ENCODE peak calls at places on chromosome 3, in eight cellular contexts. M is thyroid gland, N is ovary, B is body of pancreas, U is breast epithelium, Z is transverse colon, X is IMR-90, S is tibial nerve. H is an unnamed sample.

GRCh38 chr3:1576047-1576446 is 483.2 kb downstream of the CNTN6 start:
- DNase-seq in M (no peak), N (no peak), B (no peak), U (no peak), Z (peak), X (no peak), S (no peak), H (no peak)

GRCh38 chr3:64399205-64399800 is 174.0 kb upstream of the PRICKLE2 start:
- DNase-seq in M (peak), N (peak), B (peak), U (no peak), Z (no peak), X (peak), S (peak), H (peak)

GRCh38 chr3:188901126-188901525 is 270.6 kb upstream of the TPRG1 start:
- DNase-seq in M (no peak), N (no peak), B (no peak), U (no peak), Z (no peak), X (peak), S (no peak), H (peak)

GRCh38 chr3:65194044-65194714 is 506.4 kb upstream of the ADAMTS9 start:
- DNase-seq in M (no peak), N (no peak), B (no peak), U (no peak), Z (no peak), X (no peak), S (no peak), H (no peak)

GRCh38 chr3:72379500-72380187 is 468.6 kb downstream of the SHQ1 start:
- DNase-seq in M (no peak), N (no peak), B (no peak), U (no peak), Z (no peak), X (no peak), S (no peak), H (peak)

GRCh38 chr3:31193429-31193828 is 299.0 kb upstream of the GADL1 start:
- DNase-seq in M (no peak), N (no peak), B (no peak), U (no peak), Z (no peak), X (no peak), S (no peak), H (no peak)

GRCh38 chr3:36524560-36524959 is 144.3 kb downstream of the STAC start:
- DNase-seq in M (no peak), N (no peak), B (no peak), U (no peak), Z (no peak), X (no peak), S (no peak), H (no peak)

GRCh38 chr3:65101450-65101849 is 413.6 kb upstream of the ADAMTS9 start:
- DNase-seq in M (no peak), N (no peak), B (no peak), U (no peak), Z (no peak), X (no peak), S (no peak), H (peak)

GRCh38 chr3:18559323-18559972 is 134.3 kb upstream of the SATB1 start:
- DNase-seq in M (peak), N (no peak), B (peak), U (no peak), Z (peak), X (no peak), S (no peak), H (no peak)

GRCh38 chr3:8458711-8459110 is 42.9 kb upstream of the LMCD1 start:
- DNase-seq in M (peak), N (no peak), B (no peak), U (no peak), Z (no peak), X (peak), S (no peak), H (peak)

GRCh38 chr3:66144792-66145733 is 75.7 kb upstream of the SLC25A26 start:
- DNase-seq in M (no peak), N (no peak), B (no peak), U (no peak), Z (no peak), X (peak), S (no peak), H (no peak)

GRCh38 chr3:133572158-133573053 is 1.1 kb upstream of the CDV3 start:
- DNase-seq in M (no peak), N (no peak), B (no peak), U (no peak), Z (peak), X (peak), S (no peak), H (no peak)

GRCh38 chr3:181189556-181189955 is 200.0 kb upstream of the DNAJC19 start:
- DNase-seq in M (no peak), N (no peak), B (no peak), U (no peak), Z (no peak), X (no peak), S (no peak), H (no peak)

GRCh38 chr3:112811917-112812660 is 34.6 kb downstream of the CD200R1L start:
- DNase-seq in M (no peak), N (no peak), B (no peak), U (no peak), Z (no peak), X (no peak), S (no peak), H (no peak)

GRCh38 chr3:161273589-161274218 is 52.6 kb downstream of the NMD3 start:
- DNase-seq in M (peak), N (no peak), B (peak), U (no peak), Z (no peak), X (peak), S (peak), H (peak)

GRCh38 chr3:46146021-46146420 is 62.1 kb downstream of the CCR1 start:
- DNase-seq in M (no peak), N (no peak), B (no peak), U (no peak), Z (no peak), X (no peak), S (no peak), H (no peak)

GRCh38 chr3:141578197-141578596 is 91.4 kb downstream of the RASA2 start:
- DNase-seq in M (no peak), N (no peak), B (no peak), U (no peak), Z (no peak), X (peak), S (no peak), H (no peak)

GRCh38 chr3:171049831-171050444 is 23.4 kb upstream of the SLC2A2 start:
- DNase-seq in M (peak), N (no peak), B (peak), U (no peak), Z (peak), X (peak), S (no peak), H (peak)

GRCh38 chr3:61575893-61576292 is 14.5 kb downstream of the PTPRG start:
- DNase-seq in M (peak), N (no peak), B (peak), U (no peak), Z (no peak), X (no peak), S (no peak), H (no peak)

GRCh38 chr3:180909369-180910127 is 2.9 kb upstream of the FXR1 start:
- DNase-seq in M (no peak), N (no peak), B (no peak), U (no peak), Z (no peak), X (no peak), S (no peak), H (no peak)

GRCh38 chr3:72820405-72820804 is 27.8 kb downstream of the SHQ1 start:
- DNase-seq in M (peak), N (peak), B (peak), U (no peak), Z (peak), X (peak), S (peak), H (peak)

GRCh38 chr3:47041114-47041513 is 61.6 kb downstream of the NBEAL2 start:
- DNase-seq in M (no peak), N (no peak), B (no peak), U (no peak), Z (no peak), X (no peak), S (no peak), H (no peak)

GRCh38 chr3:65583203-65583602 is 455.5 kb downstream of the MAGI1 start:
- DNase-seq in M (no peak), N (no peak), B (no peak), U (no peak), Z (no peak), X (no peak), S (no peak), H (no peak)

GRCh38 chr3:186888569-186888968 is 41.8 kb upstream of the ST6GAL1 start:
- DNase-seq in M (no peak), N (no peak), B (no peak), U (no peak), Z (no peak), X (no peak), S (no peak), H (peak)

GRCh38 chr3:133238015-133238414 is 161.8 kb upstream of the BFSP2 start:
- DNase-seq in M (no peak), N (no peak), B (no peak), U (no peak), Z (no peak), X (peak), S (no peak), H (no peak)

GRCh38 chr3:152474585-152474984 is 205.9 kb downstream of the MBNL1 start:
- DNase-seq in M (no peak), N (peak), B (no peak), U (no peak), Z (no peak), X (peak), S (peak), H (peak)

GRCh38 chr3:57068437-57069089 is 8.1 kb downstream of the SPATA12 start:
- DNase-seq in M (peak), N (peak), B (peak), U (no peak), Z (peak), X (peak), S (peak), H (peak)

GRCh38 chr3:106685751-106686150 is 691.5 kb upstream of the CCDC54 start:
- DNase-seq in M (no peak), N (no peak), B (no peak), U (no peak), Z (no peak), X (no peak), S (no peak), H (no peak)

GRCh38 chr3:38000965-38001455 is 10.4 kb downstream of the VILL start:
- DNase-seq in M (no peak), N (no peak), B (no peak), U (no peak), Z (no peak), X (no peak), S (no peak), H (no peak)
- H3K27ac ChIP-seq in M (no peak), N (no peak), B (no peak), U (no peak), Z (no peak), X (no peak), S (no peak), H (no peak)

DNA sequence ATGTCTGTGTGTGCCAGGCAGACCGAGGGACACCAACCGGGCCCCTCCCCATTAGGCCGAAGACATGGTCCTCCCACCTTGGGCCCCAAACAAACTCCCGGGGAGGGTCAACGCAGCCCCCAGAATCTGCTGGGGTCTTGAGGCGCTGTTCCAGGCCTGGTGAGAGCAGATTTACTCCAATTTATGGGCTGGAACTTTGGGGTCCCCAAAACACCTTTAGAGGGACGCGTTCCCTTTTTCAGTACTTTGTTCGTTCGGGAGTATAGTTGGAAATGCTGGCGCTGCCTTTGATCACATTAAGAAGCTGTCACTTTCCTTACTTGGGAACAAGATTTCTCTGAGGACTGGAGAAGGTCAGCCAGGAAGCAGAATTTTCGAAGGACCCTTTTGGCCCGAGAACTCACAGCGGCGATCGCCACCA is 2.3 kb downstream of the GATA2 start:
- DNase-seq in M (no peak), N (no peak), B (no peak), U (no peak), Z (no peak), X (no peak), S (no peak), H (peak)
- TF ChIP-seq POLR2A in M (no peak), N (no peak), B (no peak), U (no peak), Z (no peak), X (no peak), S (no peak), H (no peak)

GRCh38 chr3:128895843-128896365 is 16.5 kb downstream of the ACAD9 start:
- DNase-seq in M (no peak), N (no peak), B (no peak), U (no peak), Z (no peak), X (peak), S (no peak), H (no peak)
- H3K27ac ChIP-seq in M (no peak), N (no peak), B (no peak), U (no peak), Z (peak), X (peak), S (no peak), H (no peak)

GRCh38 chr3:16378920-16379319 is 113.9 kb downstream of the OXNAD1 start:
- DNase-seq in M (no peak), N (no peak), B (no peak), U (no peak), Z (no peak), X (peak), S (no peak), H (no peak)
- TF ChIP-seq POLR2A in M (no peak), N (no peak), B (no peak), U (no peak), Z (no peak), X (no peak), S (no peak), H (no peak)

DNA sequence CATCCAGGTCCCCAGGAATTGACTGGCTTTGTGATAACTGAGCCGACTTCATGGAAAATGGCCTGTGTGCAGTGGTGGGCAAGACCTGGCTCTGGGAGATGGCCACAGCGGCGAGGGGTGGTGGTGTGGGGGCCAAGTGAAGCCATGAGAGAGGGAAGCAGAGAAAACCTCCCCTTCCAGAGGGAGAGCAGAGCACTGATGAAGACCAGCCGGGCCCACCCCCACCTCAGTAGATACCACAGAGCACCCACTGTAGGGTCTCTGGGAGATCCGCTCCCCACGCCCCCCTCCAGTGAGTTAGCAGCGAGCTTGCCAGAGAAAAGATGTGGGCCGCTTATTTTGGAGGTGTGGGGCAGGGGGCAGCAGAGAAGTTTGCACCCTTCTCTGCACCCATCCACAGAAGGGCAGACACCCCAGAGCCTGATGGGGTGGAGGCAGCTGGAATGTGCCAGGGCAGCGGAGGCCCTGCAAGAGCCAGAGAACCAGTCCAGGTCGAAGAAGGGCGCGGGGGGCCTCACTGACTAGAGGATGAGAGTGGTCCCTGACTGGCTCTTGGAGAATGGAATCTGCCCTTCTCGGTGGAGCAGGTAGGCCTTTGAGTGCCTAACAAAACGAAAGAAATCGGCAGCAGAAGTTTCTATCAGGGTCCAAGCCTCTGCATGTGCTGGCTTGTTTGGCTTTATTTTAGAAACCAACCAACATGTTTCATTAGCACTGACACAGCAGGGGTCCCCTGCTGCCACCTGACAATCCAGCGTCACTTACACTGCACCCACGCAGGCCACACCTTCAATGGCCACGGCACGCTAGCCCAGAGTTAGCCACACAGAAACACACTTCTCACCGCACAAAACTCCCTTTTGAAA is 28.3 kb downstream of the MELTF start:
- DNase-seq in M (no peak), N (no peak), B (peak), U (no peak), Z (no peak), X (no peak), S (no peak), H (no peak)
- H3K27ac ChIP-seq in M (peak), N (peak), B (no peak), U (peak), Z (no peak), X (no peak), S (peak), H (no peak)

GRCh38 chr3:179653106-179653776 is 401 bp downstream of the USP13 start:
- DNase-seq in M (peak), N (peak), B (peak), U (peak), Z (peak), X (peak), S (peak), H (peak)
- TF ChIP-seq POLR2A in M (peak), N (peak), B (peak), U (no peak), Z (peak), X (no peak), S (no peak), H (no peak)

GRCh38 chr3:14472471-14473351 is 67.4 kb downstream of the GRIP2 start:
- DNase-seq in M (peak), N (peak), B (no peak), U (no peak), Z (peak), X (peak), S (no peak), H (peak)
- H3K27ac ChIP-seq in M (peak), N (peak), B (no peak), U (no peak), Z (peak), X (peak), S (no peak), H (peak)

DNA sequence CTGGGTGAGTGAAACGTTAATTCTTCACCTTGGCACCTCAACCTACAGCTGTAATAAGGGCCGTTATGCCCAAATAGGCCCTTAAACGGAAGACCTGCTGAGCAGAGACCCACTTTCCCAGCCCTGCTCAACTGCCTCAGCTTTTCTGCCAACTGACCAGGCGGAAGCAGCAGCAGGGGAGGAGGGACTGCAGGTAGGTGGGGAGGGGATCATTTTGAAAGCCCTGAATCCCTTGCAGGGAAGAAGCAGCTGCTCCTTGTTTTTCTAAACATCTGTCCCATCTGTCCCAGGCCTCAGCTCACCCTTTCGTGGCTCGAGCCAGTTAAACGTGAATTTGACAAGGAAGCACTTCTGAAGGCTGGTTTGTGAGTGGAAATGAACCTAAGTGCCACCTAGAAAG is 979 bp upstream of the CMC1 start:
- DNase-seq in M (peak), N (no peak), B (no peak), U (no peak), Z (no peak), X (no peak), S (no peak), H (peak)
- TF ChIP-seq POLR2A in M (no peak), N (no peak), B (no peak), U (no peak), Z (no peak), X (no peak), S (no peak), H (no peak)

GRCh38 chr3:118987466-118987865 is 47.2 kb downstream of the IGSF11 start:
- DNase-seq in M (peak), N (peak), B (peak), U (no peak), Z (peak), X (peak), S (peak), H (no peak)
- H3K27ac ChIP-seq in M (no peak), N (no peak), B (peak), U (no peak), Z (peak), X (no peak), S (peak), H (no peak)

GRCh38 chr3:49469876-49470713 is at the start of gene DAG1:
- DNase-seq in M (peak), N (peak), B (peak), U (peak), Z (peak), X (peak), S (peak), H (peak)
- TF ChIP-seq POLR2A in M (peak), N (peak), B (peak), U (peak), Z (peak), X (peak), S (peak), H (peak)

H was measured in endothelial cell of umbilical vein.